ENCODE peak calls at places on chromosomes 11 and 22, in nine cellular contexts. W, H, V, P, Z, L, K, Y and A are unnamed samples.

GRCh38 chr11:15969281-15969680 is 387.1 kb downstream of the SOX6 start:
- DNase-seq in P (peak; percentile 53), K (peak; percentile 69), W (peak; percentile 67), L (no peak), H (peak; percentile 68), V (peak; percentile 54), Y (no peak), Z (peak; percentile 53), A (no peak)

GRCh38 chr22:48084041-48084748 is 1321.7 kb downstream of the TBC1D22A start:
- DNase-seq in Y (no peak), Z (no peak), K (no peak), L (no peak), V (no peak), W (no peak), P (peak; percentile 76), H (no peak), A (peak; percentile 12)

GRCh38 chr11:7383406-7383805 is 101.9 kb upstream of the OLFML1 start:
- DNase-seq in V (no peak), Z (no peak), Y (no peak), K (no peak), P (no peak), L (no peak), W (no peak), H (no peak), A (no peak)

GRCh38 chr11:66467034-66467659 is 442 bp downstream of the PELI3 start:
- DNase-seq in H (peak; percentile 72), P (no peak), K (peak; percentile 76), Z (peak; percentile 50), V (peak; percentile 68), Y (no peak), W (no peak), L (no peak), A (peak; percentile 44)

GRCh38 chr22:40410272-40410671 is 39.9 kb downstream of the SGSM3 start:
- DNase-seq in V (no peak), W (no peak), Z (peak; percentile 78), H (no peak), Y (no peak), L (no peak), K (no peak), P (no peak), A (no peak)

GRCh38 chr11:131867457-131868257 is 497.2 kb downstream of the NTM start:
- DNase-seq in Z (peak; percentile 63), V (peak; percentile 66), W (peak; percentile 78), K (peak; percentile 70), L (peak; percentile 73), P (peak; percentile 92), Y (peak; percentile 69), H (peak; percentile 78), A (peak; percentile 38)

GRCh38 chr11:60454212-60454611 is 1.4 kb upstream of the MS4A1 start:
- DNase-seq in Y (no peak), P (no peak), Z (no peak), V (no peak), H (no peak), L (no peak), K (no peak), W (no peak), A (no peak)

GRCh38 chr11:67629386-67630229 is at the start of gene NUDT8:
- DNase-seq in W (peak; percentile 61), Z (peak; percentile 82), L (peak; percentile 99), P (peak; percentile 95), V (peak; percentile 91), Y (peak; percentile 98), K (peak; percentile 92), H (peak; percentile 93), A (peak; percentile 94)

GRCh38 chr11:10233581-10233980 is 60.4 kb downstream of the SBF2 start:
- DNase-seq in Y (no peak), H (peak; percentile 27), K (no peak), V (no peak), Z (peak; percentile 70), P (no peak), L (no peak), W (peak; percentile 89), A (no peak)

GRCh38 chr11:109939176-109939810 is 153.9 kb upstream of the ZC3H12C start:
- DNase-seq in Z (peak; percentile 71), P (peak; percentile 53), H (peak; percentile 87), Y (no peak), V (peak; percentile 89), W (peak; percentile 72), K (no peak), L (peak; percentile 12), A (peak; percentile 3)

GRCh38 chr11:118621071-118621815 is 13.8 kb downstream of the PHLDB1 start:
- DNase-seq in W (peak; percentile 82), H (peak; percentile 91), P (peak; percentile 97), K (peak; percentile 91), Z (peak; percentile 82), L (peak; percentile 85), Y (peak; percentile 69), V (peak; percentile 92), A (peak; percentile 44)

GRCh38 chr11:121557348-121557747 is 104.6 kb upstream of the SORL1-AS1 start:
- DNase-seq in W (no peak), Y (no peak), H (no peak), K (no peak), L (no peak), P (no peak), Z (no peak), V (no peak), A (peak; percentile 49)

GRCh38 chr11:48082771-48083170 is 102.4 kb downstream of the PTPRJ start:
- DNase-seq in K (no peak), Z (no peak), V (no peak), H (no peak), W (no peak), P (no peak), Y (no peak), L (no peak), A (no peak)

GRCh38 chr11:72760543-72761400 is 8.6 kb upstream of the ARAP1 start:
- DNase-seq in K (no peak), V (no peak), Z (no peak), P (no peak), H (no peak), L (no peak), Y (no peak), W (no peak), A (no peak)

GRCh38 chr11:3710485-3711259 is 39.5 kb upstream of the CHRNA10 start:
- DNase-seq in Y (no peak), H (no peak), Z (no peak), W (no peak), L (no peak), P (no peak), V (no peak), K (no peak), A (peak; percentile 6)

GRCh38 chr11:65817312-65817814 is 16.4 kb upstream of the SNX32 start:
- DNase-seq in V (no peak), H (peak; percentile 48), K (no peak), Y (no peak), P (no peak), W (no peak), Z (no peak), L (no peak), A (peak; percentile 30)

GRCh38 chr11:121024989-121025388 is 1.1 kb downstream of the TBCEL start:
- DNase-seq in Z (peak; percentile 26), W (peak; percentile 19), P (no peak), L (no peak), H (peak; percentile 30), K (no peak), Y (no peak), V (peak; percentile 90), A (peak; percentile 9)

GRCh38 chr22:19959043-19959586 is 17.5 kb upstream of the TXNRD2 start:
- DNase-seq in V (peak; percentile 99), H (peak; percentile 96), Y (peak; percentile 83), L (peak; percentile 99), W (no peak), Z (no peak), K (peak; percentile 78), P (peak; percentile 99), A (no peak)

GRCh38 chr11:102603091-102603490 is 22.0 kb downstream of the MMP20 start:
- DNase-seq in Z (no peak), W (peak; percentile 18), K (no peak), V (peak; percentile 15), Y (peak; percentile 22), L (no peak), P (no peak), H (no peak), A (no peak)

GRCh38 chr22:45376703-45377102 is 36.7 kb downstream of the SMC1B start:
- DNase-seq in H (no peak), Z (no peak), Y (no peak), K (no peak), V (no peak), P (no peak), W (no peak), L (no peak), A (no peak)

DNA sequence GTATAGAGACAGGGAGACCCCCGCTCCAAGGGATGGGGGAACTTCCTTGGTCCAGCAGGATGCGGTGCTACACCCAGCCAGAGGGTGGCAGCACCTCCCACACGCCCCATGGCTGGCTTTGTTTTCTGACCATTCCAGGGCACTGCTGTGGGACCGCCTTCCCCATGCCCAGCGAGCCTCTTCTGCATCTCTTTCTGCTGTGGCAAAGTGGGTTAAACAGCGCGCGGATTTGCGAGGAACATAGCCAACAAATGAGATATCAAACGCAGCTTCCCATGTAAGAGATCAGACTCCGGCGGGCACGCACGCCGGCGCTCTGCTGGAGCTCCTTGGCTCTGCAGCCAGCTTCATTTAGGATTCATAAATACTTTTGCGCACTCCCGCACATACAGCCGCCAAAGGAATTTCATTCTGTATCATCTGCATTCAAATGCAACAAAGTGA is 485.8 kb upstream of the CADM1 start:
- DNase-seq in H (peak; percentile 23), Y (peak; percentile 44), V (peak; percentile 67), W (no peak), L (peak; percentile 44), P (peak; percentile 89), K (no peak), Z (no peak), A (peak; percentile 3)
- TF ChIP-seq CTCF in H (peak; percentile 59), Y (peak; percentile 74), V (peak; percentile 43), W (peak; percentile 24), L (peak; percentile 70), P (peak; percentile 97), K (peak; percentile 45), Z (no peak), A (peak; percentile 53)

GRCh38 chr11:17412488-17413180 is 24.2 kb upstream of the KCNJ11 start:
- DNase-seq in W (no peak), V (no peak), Y (no peak), L (no peak), Z (no peak), P (no peak), K (no peak), H (no peak), A (no peak)
- TF ChIP-seq CTCF in W (no peak), V (no peak), Y (no peak), L (no peak), Z (no peak), P (peak; percentile 56), K (no peak), H (no peak), A (no peak)

GRCh38 chr22:46738961-46739870 is 1.2 kb upstream of the CERK start:
- DNase-seq in P (peak; percentile 78), L (peak; percentile 46), Y (no peak), Z (peak; percentile 79), W (peak; percentile 82), V (no peak), K (peak; percentile 61), H (peak; percentile 80), A (peak; percentile 52)
- TF ChIP-seq CTCF in P (no peak), L (no peak), Y (no peak), Z (peak; percentile 78), W (peak; percentile 74), V (no peak), K (peak; percentile 22), H (peak; percentile 41), A (no peak)

DNA sequence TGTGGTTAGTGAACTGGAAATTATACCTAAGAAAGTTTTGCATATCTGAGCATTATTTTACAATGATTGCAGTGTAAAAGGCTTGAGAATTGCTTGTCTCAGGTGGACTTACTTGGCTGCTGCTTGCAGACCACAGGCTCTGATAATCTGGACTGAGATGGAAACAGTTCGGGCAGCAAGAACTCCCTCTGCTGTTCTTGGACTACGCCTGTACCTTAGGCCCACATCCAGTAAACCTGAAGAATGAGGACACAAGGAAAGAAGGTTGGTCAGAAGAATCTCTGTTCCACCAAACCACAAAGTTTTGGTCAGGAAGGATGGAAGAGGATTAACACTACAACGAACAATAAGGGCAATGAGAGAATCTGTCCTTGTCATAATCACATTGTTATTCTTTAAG is 80.1 kb downstream of the C2CD3 start:
- DNase-seq in Z (no peak), Y (no peak), L (no peak), W (no peak), P (no peak), H (no peak), K (no peak), V (no peak), A (no peak)
- TF ChIP-seq CTCF in Z (no peak), Y (no peak), L (no peak), W (peak; percentile 29), P (peak; percentile 44), H (peak; percentile 11), K (peak; percentile 46), V (peak; percentile 25), A (no peak)